ENCODE peak calls at places on chromosomes 12 and 14, in five cellular contexts. One of them, this sample, is unnamed. For H3K27me3, the result is how much of the 10 kb centered on the place peaks cover.

GRCh38 chr14:23708343-23708742 is 72.2 kb downstream of the DHRS2 start:
- ATAC-seq in upper lobe of left lung: no peak
- ATAC-seq in HepG2: no peak
- ATAC-seq in GM12878: no peak
- ATAC-seq in K562: no peak
- ATAC-seq in this sample: no peak

GRCh38 chr12:8483081-8483479 is 27.3 kb downstream of the CLEC6A start:
- ATAC-seq in upper lobe of left lung: peak
- ATAC-seq in HepG2: no peak
- ATAC-seq in GM12878: no peak
- ATAC-seq in K562: no peak
- ATAC-seq in this sample: no peak

GRCh38 chr12:56346663-56347062 is 8.0 kb downstream of the IL23A start:
- ATAC-seq in upper lobe of left lung: no peak
- ATAC-seq in HepG2: peak
- ATAC-seq in GM12878: peak
- ATAC-seq in K562: peak
- ATAC-seq in this sample: no peak

GRCh38 chr12:7122876-7123769 is 5.6 kb downstream of the RBP5 start:
- ATAC-seq in upper lobe of left lung: no peak
- ATAC-seq in HepG2: peak
- ATAC-seq in GM12878: no peak
- ATAC-seq in K562: peak
- ATAC-seq in this sample: no peak

GRCh38 chr12:108133482-108133881 is 4.4 kb downstream of the WSCD2 start:
- ATAC-seq in upper lobe of left lung: no peak
- ATAC-seq in HepG2: no peak
- ATAC-seq in GM12878: no peak
- ATAC-seq in K562: no peak
- ATAC-seq in this sample: peak

GRCh38 chr14:99191663-99192621 is 80.1 kb downstream of the BCL11B start:
- ATAC-seq in upper lobe of left lung: peak
- ATAC-seq in HepG2: peak
- ATAC-seq in GM12878: no peak
- ATAC-seq in K562: no peak
- ATAC-seq in this sample: peak

GRCh38 chr12:27014859-27015729 is 910 bp upstream of the TM7SF3 start:
- ATAC-seq in upper lobe of left lung: no peak
- ATAC-seq in HepG2: peak
- ATAC-seq in GM12878: no peak
- ATAC-seq in K562: peak
- ATAC-seq in this sample: no peak

GRCh38 chr14:97580923-97581495 is 783.8 kb downstream of the VRK1 start:
- ATAC-seq in upper lobe of left lung: no peak
- ATAC-seq in HepG2: no peak
- ATAC-seq in GM12878: no peak
- ATAC-seq in K562: no peak
- ATAC-seq in this sample: no peak

GRCh38 chr12:47725893-47726292 is 603 bp upstream of the ENDOU start:
- ATAC-seq in upper lobe of left lung: no peak
- ATAC-seq in HepG2: no peak
- ATAC-seq in GM12878: peak
- ATAC-seq in K562: peak
- ATAC-seq in this sample: no peak

GRCh38 chr12:6925543-6926279 is 2.0 kb upstream of the ATN1 start:
- ATAC-seq in upper lobe of left lung: peak
- ATAC-seq in HepG2: peak
- ATAC-seq in GM12878: no peak
- ATAC-seq in K562: no peak
- ATAC-seq in this sample: peak

GRCh38 chr12:32483499-32483898 is 84.1 kb downstream of the FGD4 start:
- ATAC-seq in upper lobe of left lung: peak
- ATAC-seq in HepG2: no peak
- ATAC-seq in GM12878: no peak
- ATAC-seq in K562: no peak
- ATAC-seq in this sample: peak

GRCh38 chr14:61661471-61661988 is 33.8 kb upstream of the HIF1A start:
- ATAC-seq in upper lobe of left lung: no peak
- ATAC-seq in HepG2: no peak
- ATAC-seq in GM12878: peak
- ATAC-seq in K562: no peak
- ATAC-seq in this sample: no peak

GRCh38 chr14:46018846-46019420 is 632.6 kb downstream of the RPL10L start:
- ATAC-seq in upper lobe of left lung: no peak
- ATAC-seq in HepG2: no peak
- ATAC-seq in GM12878: no peak
- ATAC-seq in K562: no peak
- ATAC-seq in this sample: no peak

GRCh38 chr12:15621140-15621539 is 168.0 kb downstream of the EPS8 start:
- ATAC-seq in upper lobe of left lung: no peak
- ATAC-seq in HepG2: no peak
- ATAC-seq in GM12878: no peak
- ATAC-seq in K562: no peak
- ATAC-seq in this sample: no peak

GRCh38 chr14:92930737-92931602 is 8.0 kb downstream of the CHGA start:
- ATAC-seq in upper lobe of left lung: no peak
- ATAC-seq in HepG2: no peak
- ATAC-seq in GM12878: no peak
- ATAC-seq in K562: no peak
- ATAC-seq in this sample: no peak

GRCh38 chr14:92160619-92161018 is 38.9 kb downstream of the CPSF2 start:
- ATAC-seq in upper lobe of left lung: peak
- ATAC-seq in HepG2: no peak
- ATAC-seq in GM12878: no peak
- ATAC-seq in K562: no peak
- ATAC-seq in this sample: peak

GRCh38 chr12:24546661-24547060 is 402.2 kb downstream of the BCAT1 start:
- ATAC-seq in upper lobe of left lung: no peak
- ATAC-seq in HepG2: no peak
- ATAC-seq in GM12878: no peak
- ATAC-seq in K562: no peak
- ATAC-seq in this sample: no peak

GRCh38 chr12:49647827-49648721 is 24.7 kb downstream of the PRPF40B start:
- ATAC-seq in upper lobe of left lung: no peak
- ATAC-seq in HepG2: no peak
- ATAC-seq in GM12878: no peak
- ATAC-seq in K562: no peak
- ATAC-seq in this sample: no peak

GRCh38 chr14:55160989-55161388 is 30.4 kb downstream of the DLGAP5 start:
- ATAC-seq in upper lobe of left lung: peak
- ATAC-seq in HepG2: no peak
- ATAC-seq in GM12878: peak
- ATAC-seq in K562: no peak
- ATAC-seq in this sample: no peak

GRCh38 chr12:1115471-1116242 is 124.6 kb downstream of the ERC1 start:
- ATAC-seq in upper lobe of left lung: peak
- ATAC-seq in HepG2: no peak
- ATAC-seq in GM12878: peak
- ATAC-seq in K562: no peak
- ATAC-seq in this sample: no peak

GRCh38 chr14:64220056-64220455 is 74.1 kb downstream of the ESR2 start:
- ATAC-seq in upper lobe of left lung: no peak
- ATAC-seq in HepG2: no peak
- ATAC-seq in GM12878: no peak
- ATAC-seq in K562: peak
- ATAC-seq in this sample: no peak

GRCh38 chr14:72154645-72155378 is 222.6 kb downstream of the RGS6 start:
- ATAC-seq in upper lobe of left lung: no peak
- ATAC-seq in HepG2: no peak
- ATAC-seq in GM12878: no peak
- ATAC-seq in K562: no peak
- ATAC-seq in this sample: peak

GRCh38 chr14:73714656-73715081 is 485 bp upstream of the PNMA1 start:
- ATAC-seq in upper lobe of left lung: no peak
- ATAC-seq in HepG2: peak
- ATAC-seq in GM12878: no peak
- ATAC-seq in K562: peak
- ATAC-seq in this sample: no peak

DNA sequence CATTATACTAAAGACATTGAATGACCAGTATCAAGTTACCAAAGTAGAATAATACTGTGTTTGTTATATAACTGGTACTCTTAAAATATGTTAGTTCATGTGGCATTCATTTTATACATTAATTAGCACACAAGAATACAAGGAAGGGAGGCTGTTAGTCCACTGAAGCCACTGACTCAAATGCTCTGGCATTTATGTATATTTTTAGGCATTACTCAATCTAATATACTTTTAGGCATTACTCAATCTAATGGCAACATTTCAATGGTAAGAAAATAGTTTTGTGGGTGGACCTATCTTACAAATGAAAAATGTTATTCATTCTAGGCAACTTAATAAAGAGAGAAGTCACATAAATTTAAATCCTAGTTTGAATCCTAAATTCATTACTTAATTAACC is 874.4 kb upstream of the USP15 start:
- ATAC-seq in upper lobe of left lung: no peak
- ATAC-seq in HepG2: no peak
- ATAC-seq in GM12878: no peak
- ATAC-seq in K562: no peak
- ATAC-seq in this sample: no peak
- TF ChIP-seq CTCF in upper lobe of left lung: no peak
- TF ChIP-seq CTCF in HepG2: no peak
- TF ChIP-seq CTCF in GM12878: no peak
- TF ChIP-seq CTCF in K562: no peak
- TF ChIP-seq CTCF in this sample: no peak

GRCh38 chr12:68495666-68496065 is 115.0 kb upstream of the RAP1B start:
- ATAC-seq in upper lobe of left lung: no peak
- ATAC-seq in HepG2: no peak
- ATAC-seq in GM12878: peak
- ATAC-seq in K562: no peak
- ATAC-seq in this sample: peak
- TF ChIP-seq EP300 in upper lobe of left lung: no peak
- TF ChIP-seq EP300 in HepG2: no peak
- TF ChIP-seq EP300 in GM12878: no peak
- TF ChIP-seq EP300 in K562: no peak
- TF ChIP-seq EP300 in this sample: no peak

GRCh38 chr12:54156578-54156977 is 32.2 kb downstream of the SMUG1 start:
- ATAC-seq in upper lobe of left lung: no peak
- ATAC-seq in HepG2: no peak
- ATAC-seq in GM12878: no peak
- ATAC-seq in K562: no peak
- ATAC-seq in this sample: no peak
- H3K27me3 ChIP-seq in upper lobe of left lung: under half
- H3K27me3 ChIP-seq in HepG2: under half
- H3K27me3 ChIP-seq in GM12878: under half
- H3K27me3 ChIP-seq in K562: under half
- H3K27me3 ChIP-seq in this sample: under half

GRCh38 chr14:101947904-101948665 is 16.3 kb upstream of the DYNC1H1 start:
- ATAC-seq in upper lobe of left lung: peak
- ATAC-seq in HepG2: peak
- ATAC-seq in GM12878: peak
- ATAC-seq in K562: peak
- ATAC-seq in this sample: peak
- TF ChIP-seq CTCF in upper lobe of left lung: peak
- TF ChIP-seq CTCF in HepG2: peak
- TF ChIP-seq CTCF in GM12878: no peak
- TF ChIP-seq CTCF in K562: no peak
- TF ChIP-seq CTCF in this sample: no peak

DNA sequence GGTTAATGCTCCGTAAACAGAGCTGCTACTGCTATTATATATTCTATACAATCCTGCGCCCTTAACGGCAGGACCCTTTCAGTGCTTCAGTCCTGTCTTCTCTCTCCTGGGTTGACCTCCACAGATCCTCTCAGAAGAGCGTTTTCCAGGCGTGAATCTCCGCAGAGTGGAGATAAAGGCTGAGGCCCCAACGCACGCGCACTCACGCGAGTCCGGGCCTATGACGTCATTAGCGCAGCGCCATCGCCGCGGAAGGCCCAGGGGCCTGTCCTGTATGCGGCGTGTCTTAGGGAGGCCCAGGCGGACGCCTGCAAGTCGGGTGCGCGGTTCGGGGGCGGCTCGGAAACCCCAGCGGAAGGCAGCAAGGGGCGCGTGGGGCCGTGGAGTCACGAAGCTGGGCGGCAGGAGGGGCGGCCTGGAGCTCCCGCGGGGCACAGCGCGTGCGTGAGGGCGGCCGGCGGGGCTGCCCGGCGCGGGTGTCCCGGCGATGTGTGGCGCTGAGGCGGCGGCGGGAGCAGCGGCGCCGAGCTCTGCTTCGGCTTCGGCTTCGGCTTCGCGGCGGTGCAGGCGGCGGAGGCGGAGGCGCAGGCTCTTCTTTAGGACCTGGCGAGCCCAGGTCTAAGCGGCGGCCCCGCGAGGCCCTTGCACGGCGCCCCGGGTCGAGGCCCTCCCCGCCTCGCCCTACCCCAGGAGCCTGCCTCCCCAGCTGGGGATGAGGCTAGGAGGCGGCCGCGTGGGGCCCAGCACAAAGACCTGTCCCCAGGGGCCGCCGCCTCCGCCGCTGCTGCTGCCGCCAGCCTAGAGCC is at the start of gene MAPKAPK5:
- ATAC-seq in upper lobe of left lung: peak
- ATAC-seq in HepG2: peak
- ATAC-seq in GM12878: peak
- ATAC-seq in K562: peak
- ATAC-seq in this sample: peak
- TF ChIP-seq EP300 in upper lobe of left lung: no peak
- TF ChIP-seq EP300 in HepG2: peak
- TF ChIP-seq EP300 in GM12878: peak
- TF ChIP-seq EP300 in K562: peak
- TF ChIP-seq EP300 in this sample: no peak

DNA sequence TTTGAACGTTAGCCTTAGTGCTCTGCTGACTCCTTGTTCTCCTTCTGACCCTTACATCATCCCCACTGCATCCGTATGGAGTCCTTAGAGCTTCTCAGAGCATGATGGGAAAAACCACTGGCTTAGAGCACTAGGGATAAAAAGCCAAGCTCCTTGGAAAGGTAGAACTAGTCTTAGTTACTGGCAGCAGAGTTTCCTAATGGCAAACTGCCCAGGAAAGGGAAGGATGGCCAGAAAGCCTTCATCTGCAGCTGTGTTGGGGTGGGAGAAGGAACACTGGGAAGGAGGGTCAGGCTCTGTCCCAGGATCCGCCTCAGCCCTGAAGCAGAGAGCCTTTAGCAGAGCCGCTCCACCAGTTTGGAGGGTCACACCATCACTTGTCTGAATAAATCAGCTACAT is 18.8 kb upstream of the GALNT8 start:
- ATAC-seq in upper lobe of left lung: no peak
- ATAC-seq in HepG2: no peak
- ATAC-seq in GM12878: no peak
- ATAC-seq in K562: no peak
- ATAC-seq in this sample: peak
- H3K27me3 ChIP-seq in upper lobe of left lung: under half
- H3K27me3 ChIP-seq in HepG2: under half
- H3K27me3 ChIP-seq in GM12878: under half
- H3K27me3 ChIP-seq in K562: under half
- H3K27me3 ChIP-seq in this sample: under half

This sample was measured in gastroesophageal sphincter.